ENCODE peak calls at places on chromosomes 12 and 14, in seven cellular contexts. One of them, this sample, is unnamed. For H3K27me3, the result is how much of the 10 kb centered on the place peaks cover.

GRCh38 chr14:105374389-105374788 is 23.9 kb upstream of the TEX22 start:
- DNase-seq in heart right ventricle: no peak
- DNase-seq in transverse colon: no peak
- DNase-seq in cardiac muscle cell: no peak
- DNase-seq in heart left ventricle: no peak
- DNase-seq in MM.1S: no peak
- DNase-seq in fibroblast of lung: no peak
- DNase-seq in this sample: no peak

GRCh38 chr12:37543131-37543965 is 773.2 kb upstream of the ALG10B start:
- DNase-seq in MM.1S: no peak
- DNase-seq in heart left ventricle: no peak
- DNase-seq in transverse colon: no peak
- DNase-seq in fibroblast of lung: no peak
- DNase-seq in cardiac muscle cell: no peak
- DNase-seq in heart right ventricle: no peak
- DNase-seq in this sample: no peak

GRCh38 chr12:2797721-2798418 is 3.1 kb downstream of the FKBP4 start:
- DNase-seq in heart right ventricle: peak
- DNase-seq in cardiac muscle cell: peak
- DNase-seq in fibroblast of lung: no peak
- DNase-seq in heart left ventricle: peak
- DNase-seq in MM.1S: no peak
- DNase-seq in transverse colon: no peak
- DNase-seq in this sample: no peak

GRCh38 chr12:70948976-70949336 is 28.4 kb upstream of the PTPRR start:
- DNase-seq in cardiac muscle cell: peak
- DNase-seq in heart right ventricle: peak
- DNase-seq in fibroblast of lung: peak
- DNase-seq in MM.1S: no peak
- DNase-seq in heart left ventricle: peak
- DNase-seq in transverse colon: no peak
- DNase-seq in this sample: no peak

GRCh38 chr14:61927521-61927920 is 165.3 kb downstream of the SNAPC1 start:
- DNase-seq in heart left ventricle: no peak
- DNase-seq in transverse colon: no peak
- DNase-seq in cardiac muscle cell: peak
- DNase-seq in heart right ventricle: no peak
- DNase-seq in MM.1S: no peak
- DNase-seq in fibroblast of lung: peak
- DNase-seq in this sample: peak

GRCh38 chr12:1318327-1319031 is 275.9 kb downstream of the FBXL14 start:
- DNase-seq in cardiac muscle cell: peak
- DNase-seq in MM.1S: no peak
- DNase-seq in transverse colon: no peak
- DNase-seq in fibroblast of lung: peak
- DNase-seq in heart left ventricle: peak
- DNase-seq in heart right ventricle: no peak
- DNase-seq in this sample: no peak

GRCh38 chr12:77488041-77488620 is 342.6 kb upstream of the NAV3 start:
- DNase-seq in heart left ventricle: no peak
- DNase-seq in cardiac muscle cell: peak
- DNase-seq in fibroblast of lung: peak
- DNase-seq in transverse colon: no peak
- DNase-seq in heart right ventricle: no peak
- DNase-seq in MM.1S: no peak
- DNase-seq in this sample: no peak

GRCh38 chr14:23828611-23829010 is 125.0 kb upstream of the DHRS4 start:
- DNase-seq in transverse colon: no peak
- DNase-seq in cardiac muscle cell: no peak
- DNase-seq in MM.1S: no peak
- DNase-seq in fibroblast of lung: no peak
- DNase-seq in heart right ventricle: no peak
- DNase-seq in heart left ventricle: no peak
- DNase-seq in this sample: no peak

GRCh38 chr14:60777856-60778578 is 43.5 kb downstream of the MNAT1 start:
- DNase-seq in MM.1S: no peak
- DNase-seq in transverse colon: no peak
- DNase-seq in heart right ventricle: peak
- DNase-seq in cardiac muscle cell: peak
- DNase-seq in fibroblast of lung: peak
- DNase-seq in heart left ventricle: no peak
- DNase-seq in this sample: peak

GRCh38 chr14:101581806-101582205 is 20.5 kb downstream of the DIO3 start:
- DNase-seq in MM.1S: no peak
- DNase-seq in cardiac muscle cell: no peak
- DNase-seq in heart left ventricle: peak
- DNase-seq in fibroblast of lung: no peak
- DNase-seq in transverse colon: no peak
- DNase-seq in heart right ventricle: no peak
- DNase-seq in this sample: no peak

GRCh38 chr12:53872367-53872766 is 66.3 kb upstream of the HOXC13 start:
- DNase-seq in cardiac muscle cell: no peak
- DNase-seq in heart right ventricle: no peak
- DNase-seq in MM.1S: peak
- DNase-seq in fibroblast of lung: no peak
- DNase-seq in transverse colon: no peak
- DNase-seq in heart left ventricle: no peak
- DNase-seq in this sample: no peak

GRCh38 chr14:64910847-64911495 is 3.3 kb upstream of the CHURC1 start:
- DNase-seq in heart left ventricle: no peak
- DNase-seq in fibroblast of lung: peak
- DNase-seq in MM.1S: no peak
- DNase-seq in transverse colon: no peak
- DNase-seq in cardiac muscle cell: peak
- DNase-seq in heart right ventricle: no peak
- DNase-seq in this sample: no peak

GRCh38 chr12:64806173-64806572 is 18.3 kb upstream of the TBC1D30 start:
- DNase-seq in heart left ventricle: no peak
- DNase-seq in transverse colon: no peak
- DNase-seq in MM.1S: no peak
- DNase-seq in heart right ventricle: no peak
- DNase-seq in fibroblast of lung: no peak
- DNase-seq in cardiac muscle cell: no peak
- DNase-seq in this sample: no peak

GRCh38 chr12:14664434-14665023 is 31.9 kb downstream of the GUCY2C start:
- DNase-seq in fibroblast of lung: peak
- DNase-seq in heart right ventricle: peak
- DNase-seq in cardiac muscle cell: peak
- DNase-seq in heart left ventricle: no peak
- DNase-seq in MM.1S: peak
- DNase-seq in transverse colon: peak
- DNase-seq in this sample: no peak

GRCh38 chr12:42819801-42820200 is 230.3 kb upstream of the PRICKLE1 start:
- DNase-seq in heart right ventricle: no peak
- DNase-seq in MM.1S: no peak
- DNase-seq in heart left ventricle: no peak
- DNase-seq in fibroblast of lung: no peak
- DNase-seq in cardiac muscle cell: no peak
- DNase-seq in transverse colon: no peak
- DNase-seq in this sample: no peak

GRCh38 chr14:104876251-104876699 is 11.2 kb downstream of the CEP170B start:
- DNase-seq in transverse colon: no peak
- DNase-seq in cardiac muscle cell: peak
- DNase-seq in MM.1S: no peak
- DNase-seq in heart left ventricle: peak
- DNase-seq in fibroblast of lung: peak
- DNase-seq in heart right ventricle: no peak
- DNase-seq in this sample: no peak

GRCh38 chr14:60958146-60958545 is 22.7 kb downstream of the TRMT5 start:
- DNase-seq in cardiac muscle cell: no peak
- DNase-seq in transverse colon: no peak
- DNase-seq in fibroblast of lung: no peak
- DNase-seq in MM.1S: no peak
- DNase-seq in heart right ventricle: no peak
- DNase-seq in heart left ventricle: no peak
- DNase-seq in this sample: no peak

GRCh38 chr12:94644141-94644575 is 6.2 kb downstream of the TMCC3 start:
- DNase-seq in cardiac muscle cell: peak
- DNase-seq in MM.1S: no peak
- DNase-seq in heart left ventricle: no peak
- DNase-seq in heart right ventricle: no peak
- DNase-seq in transverse colon: peak
- DNase-seq in fibroblast of lung: peak
- DNase-seq in this sample: no peak

GRCh38 chr14:22898302-22898894 is 15.4 kb downstream of the REM2 start:
- DNase-seq in MM.1S: no peak
- DNase-seq in fibroblast of lung: peak
- DNase-seq in heart right ventricle: no peak
- DNase-seq in transverse colon: no peak
- DNase-seq in heart left ventricle: no peak
- DNase-seq in cardiac muscle cell: peak
- DNase-seq in this sample: peak

GRCh38 chr14:96212896-96213295 is 8.3 kb downstream of the BDKRB2 start:
- DNase-seq in transverse colon: no peak
- DNase-seq in fibroblast of lung: no peak
- DNase-seq in MM.1S: no peak
- DNase-seq in cardiac muscle cell: no peak
- DNase-seq in heart right ventricle: no peak
- DNase-seq in heart left ventricle: no peak
- DNase-seq in this sample: no peak

GRCh38 chr12:109804820-109805761 is 28.1 kb downstream of the TRPV4 start:
- DNase-seq in MM.1S: peak
- DNase-seq in heart right ventricle: peak
- DNase-seq in transverse colon: peak
- DNase-seq in cardiac muscle cell: peak
- DNase-seq in fibroblast of lung: peak
- DNase-seq in heart left ventricle: peak
- DNase-seq in this sample: no peak

GRCh38 chr12:126457776-126458175 is 1392.5 kb downstream of the AACS start:
- DNase-seq in heart right ventricle: no peak
- DNase-seq in MM.1S: no peak
- DNase-seq in heart left ventricle: no peak
- DNase-seq in cardiac muscle cell: no peak
- DNase-seq in fibroblast of lung: no peak
- DNase-seq in transverse colon: no peak
- DNase-seq in this sample: no peak

GRCh38 chr14:28142400-28143015 is 624.1 kb upstream of the FOXG1 start:
- DNase-seq in cardiac muscle cell: peak
- DNase-seq in heart right ventricle: no peak
- DNase-seq in transverse colon: no peak
- DNase-seq in heart left ventricle: no peak
- DNase-seq in fibroblast of lung: peak
- DNase-seq in MM.1S: no peak
- DNase-seq in this sample: no peak
- TF ChIP-seq CTCF in cardiac muscle cell: peak
- TF ChIP-seq CTCF in heart right ventricle: peak
- TF ChIP-seq CTCF in transverse colon: no peak
- TF ChIP-seq CTCF in heart left ventricle: no peak
- TF ChIP-seq CTCF in fibroblast of lung: no peak
- TF ChIP-seq CTCF in MM.1S: peak
- TF ChIP-seq CTCF in this sample: peak

DNA sequence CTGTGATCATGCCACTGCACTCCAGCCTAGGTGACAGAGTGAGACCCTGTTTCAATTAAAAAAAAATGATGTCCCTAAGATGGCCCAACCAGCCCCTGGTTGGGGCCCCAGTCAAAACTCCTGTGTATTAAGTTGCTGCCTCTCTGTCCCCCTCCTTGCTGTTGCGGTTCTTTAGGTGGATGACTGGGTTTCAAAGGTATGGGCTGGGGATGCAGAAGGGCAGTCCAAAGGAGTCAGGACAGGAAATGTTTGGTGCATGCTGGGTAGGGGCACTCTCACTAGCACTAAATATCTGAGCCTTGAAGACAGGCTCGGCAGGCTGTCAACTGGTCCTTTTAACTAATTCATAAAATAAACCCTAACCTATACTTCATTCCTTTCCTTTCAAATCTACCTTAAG is 12.0 kb upstream of the PIP4K2C start:
- DNase-seq in heart right ventricle: no peak
- DNase-seq in heart left ventricle: no peak
- DNase-seq in fibroblast of lung: no peak
- DNase-seq in MM.1S: no peak
- DNase-seq in transverse colon: no peak
- DNase-seq in cardiac muscle cell: no peak
- DNase-seq in this sample: no peak
- H3K27me3 ChIP-seq in heart right ventricle: under half
- H3K27me3 ChIP-seq in heart left ventricle: under half
- H3K27me3 ChIP-seq in fibroblast of lung: under half
- H3K27me3 ChIP-seq in MM.1S: under half
- H3K27me3 ChIP-seq in transverse colon: under half
- H3K27me3 ChIP-seq in cardiac muscle cell: under half
- H3K27me3 ChIP-seq in this sample: under half

GRCh38 chr12:40228727-40229126 is 3.9 kb downstream of the LRRK2 start:
- DNase-seq in fibroblast of lung: no peak
- DNase-seq in heart right ventricle: no peak
- DNase-seq in transverse colon: no peak
- DNase-seq in heart left ventricle: no peak
- DNase-seq in MM.1S: no peak
- DNase-seq in cardiac muscle cell: no peak
- DNase-seq in this sample: no peak
- H3K4me3 ChIP-seq in fibroblast of lung: no peak
- H3K4me3 ChIP-seq in heart right ventricle: no peak
- H3K4me3 ChIP-seq in transverse colon: no peak
- H3K4me3 ChIP-seq in heart left ventricle: no peak
- H3K4me3 ChIP-seq in MM.1S: no peak
- H3K4me3 ChIP-seq in cardiac muscle cell: no peak
- H3K4me3 ChIP-seq in this sample: no peak

GRCh38 chr12:56029666-56030293 is 8.9 kb downstream of the IKZF4 start:
- DNase-seq in MM.1S: peak
- DNase-seq in heart right ventricle: peak
- DNase-seq in fibroblast of lung: peak
- DNase-seq in heart left ventricle: no peak
- DNase-seq in cardiac muscle cell: peak
- DNase-seq in transverse colon: peak
- DNase-seq in this sample: no peak
- TF ChIP-seq CTCF in MM.1S: peak
- TF ChIP-seq CTCF in heart right ventricle: peak
- TF ChIP-seq CTCF in fibroblast of lung: peak
- TF ChIP-seq CTCF in heart left ventricle: peak
- TF ChIP-seq CTCF in cardiac muscle cell: peak
- TF ChIP-seq CTCF in transverse colon: peak
- TF ChIP-seq CTCF in this sample: peak

GRCh38 chr12:98262886-98263285 is 252.5 kb upstream of the TMPO start:
- DNase-seq in cardiac muscle cell: no peak
- DNase-seq in heart left ventricle: no peak
- DNase-seq in heart right ventricle: no peak
- DNase-seq in transverse colon: no peak
- DNase-seq in MM.1S: no peak
- DNase-seq in fibroblast of lung: no peak
- DNase-seq in this sample: no peak
- H3K27me3 ChIP-seq in cardiac muscle cell: under half
- H3K27me3 ChIP-seq in heart left ventricle: under half
- H3K27me3 ChIP-seq in heart right ventricle: under half
- H3K27me3 ChIP-seq in transverse colon: under half
- H3K27me3 ChIP-seq in MM.1S: under half
- H3K27me3 ChIP-seq in fibroblast of lung: under half
- H3K27me3 ChIP-seq in this sample: under half

GRCh38 chr14:37584211-37585100 is 10.6 kb downstream of the FOXA1 start:
- DNase-seq in MM.1S: no peak
- DNase-seq in fibroblast of lung: no peak
- DNase-seq in heart right ventricle: no peak
- DNase-seq in cardiac muscle cell: no peak
- DNase-seq in heart left ventricle: no peak
- DNase-seq in transverse colon: peak
- DNase-seq in this sample: no peak
- H3K4me3 ChIP-seq in MM.1S: no peak
- H3K4me3 ChIP-seq in fibroblast of lung: no peak
- H3K4me3 ChIP-seq in heart right ventricle: no peak
- H3K4me3 ChIP-seq in cardiac muscle cell: no peak
- H3K4me3 ChIP-seq in heart left ventricle: no peak
- H3K4me3 ChIP-seq in transverse colon: no peak
- H3K4me3 ChIP-seq in this sample: no peak

GRCh38 chr12:29008786-29009185 is 140.3 kb upstream of the FAR2 start:
- DNase-seq in cardiac muscle cell: no peak
- DNase-seq in fibroblast of lung: no peak
- DNase-seq in heart left ventricle: no peak
- DNase-seq in transverse colon: no peak
- DNase-seq in heart right ventricle: no peak
- DNase-seq in MM.1S: no peak
- DNase-seq in this sample: no peak
- TF ChIP-seq CTCF in cardiac muscle cell: no peak
- TF ChIP-seq CTCF in fibroblast of lung: no peak
- TF ChIP-seq CTCF in heart left ventricle: no peak
- TF ChIP-seq CTCF in transverse colon: no peak
- TF ChIP-seq CTCF in heart right ventricle: no peak
- TF ChIP-seq CTCF in MM.1S: no peak
- TF ChIP-seq CTCF in this sample: no peak